ENCODE peak calls at places on chromosomes 3 and 15, in four cellular contexts. F is HepG2, A is K562, H is GM12878. M is an unnamed sample.

GRCh38 chr3:42129014-42129953 is 38.1 kb downstream of the TRAK1 start:
- DNase-seq in F (peak; percentile 47), A (no peak), H (no peak), M (no peak)

GRCh38 chr3:127012091-127012490 is 29.2 kb downstream of the PLXNA1 start:
- DNase-seq in F (no peak), H (no peak), A (no peak), M (no peak)

GRCh38 chr3:170442945-170443344 is 24.3 kb downstream of the CLDN11 start:
- DNase-seq in H (no peak), A (peak; percentile 59), F (no peak), M (no peak)

GRCh38 chr3:109355625-109356441 is 18.5 kb upstream of the DPPA4 start:
- DNase-seq in F (no peak), H (no peak), A (no peak), M (no peak)

GRCh38 chr3:55584716-55585368 is 97.7 kb upstream of the WNT5A start:
- DNase-seq in A (no peak), H (no peak), F (no peak), M (no peak)

GRCh38 chr15:98344591-98344990 is 303.7 kb upstream of the IGF1R start:
- DNase-seq in H (no peak), F (no peak), A (no peak), M (no peak)

GRCh38 chr3:183015185-183015584 is 34.8 kb upstream of the DCUN1D1 start:
- DNase-seq in A (no peak), H (no peak), F (no peak), M (no peak)

GRCh38 chr3:141487419-141488345 is 855 bp downstream of the RASA2 start:
- DNase-seq in A (peak; percentile 78), H (peak; percentile 65), F (peak; percentile 70), M (peak; percentile 69)

GRCh38 chr3:122356402-122356801 is 26.6 kb downstream of the MIX23 start:
- DNase-seq in A (peak; percentile 39), F (peak; percentile 57), H (no peak), M (peak; percentile 39)

GRCh38 chr3:39879581-39879980 is 70.2 kb downstream of the MYRIP start:
- DNase-seq in F (no peak), A (no peak), H (no peak), M (no peak)

GRCh38 chr15:58510715-58511465 is 79.1 kb downstream of the LIPC start:
- DNase-seq in A (no peak), F (no peak), H (no peak), M (no peak)

GRCh38 chr3:106206165-106206564 is 337.4 kb upstream of the CBLB start:
- DNase-seq in H (peak; percentile 28), F (no peak), A (no peak), M (no peak)

GRCh38 chr3:172666181-172666872 is 44.5 kb downstream of the NCEH1 start:
- DNase-seq in F (no peak), H (no peak), A (no peak), M (no peak)

GRCh38 chr3:195580733-195581443 is 2.9 kb downstream of the APOD start:
- DNase-seq in A (no peak), F (no peak), H (no peak), M (no peak)

GRCh38 chr3:28150465-28151206 is 90.8 kb upstream of the CMC1 start:
- DNase-seq in A (no peak), F (no peak), H (no peak), M (no peak)

GRCh38 chr15:39125904-39126303 is 455.0 kb upstream of the THBS1 start:
- DNase-seq in H (no peak), F (peak; percentile 62), A (peak; percentile 70), M (peak; percentile 48)

GRCh38 chr3:14403636-14404395 is 1.4 kb downstream of the SLC6A6 start:
- DNase-seq in F (peak; percentile 27), H (no peak), A (peak; percentile 59), M (no peak)

GRCh38 chr15:25883860-25884259 is 20.7 kb upstream of the ATP10A start:
- DNase-seq in H (no peak), A (no peak), F (peak; percentile 17), M (no peak)

GRCh38 chr15:38707802-38708671 is 143.4 kb upstream of the RASGRP1 start:
- DNase-seq in H (no peak), A (peak; percentile 51), F (peak; percentile 39), M (peak; percentile 38)

GRCh38 chr15:41941644-41942415 is 30.5 kb downstream of the EHD4 start:
- DNase-seq in A (no peak), F (no peak), H (no peak), M (no peak)

GRCh38 chr3:73784647-73785420 is 160.1 kb upstream of the PDZRN3 start:
- DNase-seq in A (no peak), H (no peak), F (no peak), M (no peak)

GRCh38 chr3:112681822-112682325 is 40.9 kb upstream of the CCDC80 start:
- DNase-seq in F (no peak), H (no peak), A (no peak), M (no peak)

GRCh38 chr3:172152294-172152649 is 112.9 kb downstream of the FNDC3B start:
- DNase-seq in F (no peak), A (no peak), H (no peak), M (no peak)

GRCh38 chr3:196218155-196218712 is 1.9 kb downstream of the SLC51A start:
- DNase-seq in H (no peak), A (no peak), F (no peak), M (no peak)

GRCh38 chr3:33440328-33440577 is at the start of gene UBP1:
- DNase-seq in A (no peak), F (no peak), H (no peak), M (no peak)

GRCh38 chr3:33438871-33439270 is 1.3 kb downstream of the UBP1 start:
- DNase-seq in F (no peak), A (no peak), H (no peak), M (no peak)

GRCh38 chr3:33439421-33440327 is 531 bp downstream of the UBP1 start:
- DNase-seq in F (peak; percentile 21), A (peak; percentile 81), H (no peak), M (peak; percentile 45)

GRCh38 chr3:33437556-33438283 is 2.5 kb downstream of the UBP1 start:
- DNase-seq in H (no peak), A (peak; percentile 33), F (peak; percentile 25), M (no peak)

GRCh38 chr3:33438284-33438668 is 1.9 kb downstream of the UBP1 start:
- DNase-seq in A (peak; percentile 51), F (peak; percentile 19), H (no peak), M (no peak)
- TF ChIP-seq BHLHE40 in A (peak; percentile 66), F (no peak), H (peak; percentile 79), M (no peak)

GRCh38 chr3:32004111-32004790 is 22.7 kb downstream of the ZNF860 start:
- DNase-seq in H (no peak), F (no peak), A (no peak), M (peak; percentile 28)

GRCh38 chr3:32009101-32009500 is 27.6 kb downstream of the ZNF860 start:
- DNase-seq in A (no peak), F (peak; percentile 28), H (no peak), M (no peak)

GRCh38 chr3:32009957-32010356 is 28.4 kb downstream of the ZNF860 start:
- DNase-seq in A (no peak), H (no peak), F (no peak), M (no peak)
- TF ChIP-seq FOXM1 in A (no peak), H (no peak), F (no peak), M (no peak)

GRCh38 chr3:76482510-76482909 is 557.4 kb upstream of the ROBO2 start:
- DNase-seq in A (no peak), F (no peak), H (no peak), M (no peak)
- TF ChIP-seq BHLHE40 in A (no peak), F (no peak), H (no peak), M (no peak)

DNA sequence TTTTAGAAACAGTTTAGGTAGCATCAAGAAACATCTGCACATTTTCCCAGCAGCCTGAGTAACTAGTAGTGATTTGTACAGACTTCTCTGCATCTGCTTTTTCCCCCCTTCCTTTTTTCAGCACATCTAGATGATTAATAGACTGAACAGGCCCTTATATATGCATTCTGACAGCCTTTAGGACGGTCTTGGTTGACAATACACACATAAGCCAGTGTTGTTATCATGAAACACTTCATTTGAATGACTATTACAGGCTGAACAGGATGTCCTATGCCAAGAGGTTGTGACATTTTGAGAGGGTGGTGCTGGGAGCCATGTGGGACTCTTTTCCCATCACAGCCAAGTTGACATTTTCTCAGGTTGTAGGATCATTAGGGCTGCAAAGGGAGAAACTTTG is 73.9 kb downstream of the FILIP1L start:
- DNase-seq in H (no peak), F (no peak), A (no peak), M (no peak)
- TF ChIP-seq FOXM1 in H (no peak), F (no peak), A (no peak), M (no peak)